ENCODE peak calls at places on chromosome 15, in five cellular contexts. X is upper lobe of right lung, Y is AG04450, P is sigmoid colon, E is adrenal gland. I is an unnamed sample.

GRCh38 chr15:57570994-57571393 is 20.7 kb upstream of the MYZAP start:
- DNase-seq in X (no peak), Y (no peak), E (no peak), P (no peak), I (no peak)

GRCh38 chr15:62559049-62559733 is 394.1 kb upstream of the C2CD4B start:
- DNase-seq in E (no peak), X (no peak), P (no peak), Y (no peak), I (peak; percentile 67)

GRCh38 chr15:85615930-85616329 is 178.8 kb downstream of the KLHL25 start:
- DNase-seq in X (no peak), E (no peak), P (no peak), Y (no peak), I (no peak)

GRCh38 chr15:93524432-93524831 is 435.4 kb upstream of the RGMA start:
- DNase-seq in Y (no peak), E (no peak), P (no peak), X (no peak), I (no peak)

GRCh38 chr15:89371145-89372044 is 36.8 kb upstream of the POLG start:
- DNase-seq in E (no peak), X (no peak), P (no peak), Y (no peak), I (no peak)

GRCh38 chr15:59436774-59437472 is 1.1 kb upstream of the FAM81A start:
- DNase-seq in E (no peak), Y (no peak), P (peak; percentile 65), X (no peak), I (no peak)

GRCh38 chr15:63535689-63536088 is 31.3 kb downstream of the USP3 start:
- DNase-seq in P (no peak), X (no peak), Y (no peak), E (no peak), I (no peak)

GRCh38 chr15:74399511-74400312 is 32.3 kb upstream of the CYP11A1 start:
- DNase-seq in E (no peak), P (no peak), X (no peak), Y (no peak), I (no peak)

DNA sequence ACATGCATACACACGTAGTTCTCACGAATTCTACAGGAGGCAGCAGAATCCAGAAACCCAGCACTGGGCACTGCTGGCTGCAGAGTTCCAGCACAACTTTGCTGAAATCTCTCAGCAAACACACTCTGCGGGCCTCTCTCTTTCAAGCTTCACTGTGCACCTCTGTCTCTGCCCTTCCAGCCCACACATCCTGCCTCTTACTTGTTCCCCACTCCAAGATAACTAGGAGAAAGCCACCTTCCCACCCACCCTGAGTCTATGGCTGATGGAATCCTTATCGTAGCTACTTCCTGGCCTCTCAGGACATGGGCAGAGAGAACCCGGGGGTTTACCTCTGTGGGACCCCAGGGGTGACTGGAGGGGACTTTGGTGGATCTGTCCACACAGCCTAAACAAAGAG is 11.9 kb downstream of the ANP32A start:
- DNase-seq in X (no peak), E (no peak), Y (no peak), P (peak; percentile 36), I (peak; percentile 62)
- H3K27ac ChIP-seq in X (no peak overlapping the region), E (no peak overlapping the region), Y (no peak overlapping the region), P (no peak overlapping the region), I (no peak overlapping the region)

GRCh38 chr15:39919396-39919739 is 698 bp downstream of the GPR176 start:
- DNase-seq in X (no peak), P (no peak), Y (no peak), E (no peak), I (no peak)
- H3K4me3 ChIP-seq in X (peak overlapping the region; percentile 75), P (peak overlapping the region; percentile 76), Y (peak overlapping the region; percentile 85), E (peak overlapping the region; percentile 10), I (peak overlapping the region; percentile 75)

GRCh38 chr15:70424937-70425411 is 327.3 kb upstream of the TLE3 start:
- DNase-seq in X (no peak), P (no peak), Y (no peak), E (no peak), I (no peak)

GRCh38 chr15:70427531-70428120 is 329.9 kb upstream of the TLE3 start:
- DNase-seq in E (no peak), P (no peak), Y (no peak), X (no peak), I (no peak)

GRCh38 chr15:70428211-70428822 is 330.6 kb upstream of the TLE3 start:
- DNase-seq in P (no peak), E (no peak), Y (no peak), X (no peak), I (no peak)

GRCh38 chr15:70426065-70426821 is 328.5 kb upstream of the TLE3 start:
- DNase-seq in E (no peak), P (no peak), Y (no peak), X (no peak), I (no peak)

GRCh38 chr15:70427120-70427519 is 329.4 kb upstream of the TLE3 start:
- DNase-seq in P (no peak), E (no peak), Y (no peak), X (no peak), I (no peak)
- TF ChIP-seq CTCF in P (no peak), E (no peak), Y (peak; percentile 36), X (no peak), I (no peak)

GRCh38 chr15:68583321-68583720 is 4.5 kb downstream of the CORO2B start:
- DNase-seq in Y (no peak), P (no peak), X (no peak), E (no peak), I (no peak)

GRCh38 chr15:68584704-68585573 is 6.1 kb downstream of the CORO2B start:
- DNase-seq in P (no peak), E (no peak), X (no peak), Y (no peak), I (no peak)

GRCh38 chr15:68582864-68583263 is 4.1 kb downstream of the CORO2B start:
- DNase-seq in E (no peak), P (peak; percentile 42), Y (no peak), X (no peak), I (no peak)

GRCh38 chr15:68585574-68586273 is 6.9 kb downstream of the CORO2B start:
- DNase-seq in Y (no peak), P (no peak), E (no peak), X (no peak), I (no peak)

GRCh38 chr15:68583936-68584703 is 5.3 kb downstream of the CORO2B start:
- DNase-seq in P (no peak), X (no peak), Y (no peak), E (no peak), I (no peak)
- H3K27ac ChIP-seq in P (peak overlapping the region; percentile 18), X (no peak overlapping the region), Y (peak overlapping the region; percentile 11), E (no peak overlapping the region), I (peak overlapping the region; percentile 58)

DNA sequence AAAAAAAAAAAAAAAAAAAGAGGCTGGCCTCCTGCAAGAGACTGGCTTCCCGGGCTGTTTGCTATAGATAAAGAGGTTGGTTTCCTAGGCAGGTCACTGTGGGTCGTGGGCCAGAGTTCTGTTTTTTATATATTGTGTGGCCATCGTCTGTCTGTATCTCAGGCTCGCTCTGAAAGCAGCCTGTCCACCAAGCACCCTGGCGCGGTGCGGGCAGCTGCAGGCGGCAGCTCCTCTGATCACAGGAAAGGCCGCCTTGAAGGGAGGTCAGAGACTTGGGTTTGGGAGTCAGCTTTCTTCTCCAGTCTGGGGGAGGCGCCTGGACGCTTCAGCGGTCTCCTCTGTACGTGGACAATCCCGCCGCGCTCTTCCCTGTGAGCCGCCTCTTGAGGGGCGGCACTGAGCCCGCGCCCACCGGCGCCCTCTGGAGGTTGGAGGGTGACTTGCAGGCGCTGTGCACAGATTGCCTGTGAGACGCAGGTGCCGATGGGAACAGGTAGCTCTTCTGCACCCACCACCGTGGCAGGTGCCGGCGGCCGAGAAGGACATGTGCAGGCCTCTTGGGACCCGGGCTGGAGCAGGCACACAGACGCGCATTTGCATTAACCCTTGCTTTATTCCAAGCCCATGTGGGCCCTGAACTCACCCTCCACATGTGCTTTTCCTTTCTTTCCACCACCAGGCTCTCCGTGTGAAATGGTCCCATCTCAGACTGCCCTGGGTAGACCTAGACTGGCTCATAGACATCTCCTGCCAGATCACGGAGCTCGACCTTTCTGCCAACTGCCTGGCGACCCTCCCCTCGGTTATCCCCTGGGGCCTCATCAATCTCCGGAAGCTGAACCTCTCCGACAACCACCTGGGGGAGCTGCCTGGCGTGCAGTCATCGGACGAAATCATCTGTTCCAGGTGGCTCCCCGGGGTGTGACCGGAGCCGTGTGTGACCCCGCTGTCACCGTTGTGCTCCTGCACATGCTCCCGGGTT is 89.3 kb downstream of the LRRK1 start:
- DNase-seq in X (peak; percentile 93), P (peak; percentile 88), Y (no peak), E (peak; percentile 83), I (peak; percentile 79)
- H3K4me3 ChIP-seq in X (peak overlapping the region; percentile 56), P (peak overlapping the region; percentile 48), Y (peak overlapping the region; percentile 54), E (no peak overlapping the region), I (peak overlapping the region; percentile 60)

GRCh38 chr15:41235929-41236328 is 4.9 kb downstream of the CHP1 start:
- DNase-seq in X (no peak), E (no peak), P (no peak), Y (no peak), I (no peak)
- TF ChIP-seq CTCF in X (no peak), E (no peak), P (no peak), Y (no peak), I (no peak)

DNA sequence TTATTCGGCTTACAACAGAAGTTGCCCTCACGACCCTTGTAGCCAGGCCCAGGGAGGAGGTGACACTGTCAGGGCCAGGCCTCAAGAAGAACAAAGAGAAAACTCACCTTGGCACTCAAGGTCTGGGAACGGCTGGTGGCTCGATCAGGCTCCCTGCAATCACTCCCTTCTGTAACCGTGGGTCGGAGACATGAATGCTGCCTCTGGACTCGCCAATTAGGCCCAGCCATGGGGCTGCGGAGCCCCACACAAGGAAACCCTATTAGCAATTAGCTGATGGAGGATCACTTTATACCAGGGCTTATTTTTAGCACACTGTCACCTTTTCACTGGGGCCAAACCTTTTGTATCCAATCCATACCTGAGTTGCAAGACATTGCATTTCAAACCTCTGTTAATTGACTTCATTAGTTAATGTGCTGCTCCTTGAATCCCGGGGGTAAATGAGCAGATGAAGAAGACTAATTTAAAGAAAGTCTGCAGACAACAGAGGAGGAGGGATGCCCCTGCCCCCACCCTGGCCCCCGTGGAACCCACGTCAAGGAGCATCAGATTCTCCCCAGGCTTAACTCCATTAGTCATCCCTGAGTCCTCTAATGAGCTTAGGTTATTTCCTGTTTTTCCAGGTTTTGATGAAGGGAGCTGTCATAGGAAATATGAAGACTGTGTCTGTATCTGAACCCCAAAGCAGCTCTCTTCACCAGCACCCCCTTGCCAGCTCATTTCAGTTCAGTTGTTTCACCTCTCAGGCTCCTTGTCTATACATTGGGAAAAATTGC is 255.3 kb downstream of the RORA start:
- DNase-seq in E (no peak), Y (peak; percentile 37), X (no peak), P (no peak), I (no peak)
- H3K27ac ChIP-seq in E (no peak overlapping the region), Y (peak overlapping the region; percentile 98), X (no peak overlapping the region), P (peak overlapping the region; percentile 50), I (no peak overlapping the region)